ENCODE peak calls at places on chromosomes 12 and 14, in four cellular contexts. G, D, X and O are unnamed samples.

GRCh38 chr12:6772331-6772695 is at the start of gene LAG3:
- DNase-seq in G (no peak), D (no peak), X (peak), O (no peak)

GRCh38 chr14:26963696-26964095 is 365.9 kb upstream of the NOVA1 start:
- DNase-seq in G (no peak), D (peak), X (peak), O (no peak)

GRCh38 chr14:92880851-92881250 is 42.1 kb upstream of the CHGA start:
- DNase-seq in G (peak), D (peak), X (no peak), O (no peak)

GRCh38 chr12:104138747-104139186 is 757 bp upstream of the NFYB start:
- DNase-seq in G (no peak), D (no peak), X (peak), O (no peak)

GRCh38 chr12:104219908-104220404 is 4.4 kb downstream of the TXNRD1 start:
- DNase-seq in G (peak), D (peak), X (no peak), O (no peak)

GRCh38 chr14:95265106-95266094 is 54.3 kb downstream of the CLMN start:
- DNase-seq in G (peak), D (peak), X (peak), O (no peak)

GRCh38 chr12:123076604-123077297 is 74.1 kb downstream of the PITPNM2 start:
- DNase-seq in G (peak), D (no peak), X (no peak), O (no peak)

GRCh38 chr12:3315201-3315661 is 175.8 kb upstream of the PRMT8 start:
- DNase-seq in G (peak), D (peak), X (peak), O (no peak)

GRCh38 chr14:66724996-66725395 is 217.0 kb downstream of the GPHN start:
- DNase-seq in G (no peak), D (no peak), X (no peak), O (no peak)

GRCh38 chr12:114975974-114976310 is 292.0 kb upstream of the TBX3 start:
- DNase-seq in G (no peak), D (no peak), X (no peak), O (no peak)

GRCh38 chr14:74141703-74142102 is 56.9 kb downstream of the LIN52 start:
- DNase-seq in G (no peak), D (no peak), X (no peak), O (no peak)

GRCh38 chr14:26548431-26548830 is 49.4 kb downstream of the NOVA1 start:
- DNase-seq in G (no peak), D (no peak), X (no peak), O (no peak)

GRCh38 chr12:53070901-53071492 is 8.2 kb downstream of the SPRYD3 start:
- DNase-seq in G (no peak), D (no peak), X (peak), O (peak)

GRCh38 chr12:40473979-40474378 is 218.3 kb upstream of the CNTN1 start:
- DNase-seq in G (no peak), D (no peak), X (no peak), O (no peak)

GRCh38 chr12:21934173-21934572 is 7.1 kb downstream of the ABCC9 start:
- DNase-seq in G (peak), D (peak), X (no peak), O (no peak)

GRCh38 chr14:95524706-95525512 is 8.5 kb upstream of the SYNE3 start:
- DNase-seq in G (peak), D (no peak), X (no peak), O (no peak)

GRCh38 chr14:61588419-61588901 is 106.9 kb upstream of the HIF1A start:
- DNase-seq in G (no peak), D (peak), X (no peak), O (peak)

GRCh38 chr12:26573212-26573909 is 259.6 kb downstream of the ITPR2 start:
- DNase-seq in G (no peak), D (no peak), X (no peak), O (no peak)

GRCh38 chr12:6868211-6869048 is 1.1 kb downstream of the TPI1 start:
- DNase-seq in G (no peak), D (no peak), X (no peak), O (no peak)

GRCh38 chr14:74841230-74842207 is 34.4 kb downstream of the PROX2 start:
- DNase-seq in G (no peak), D (no peak), X (no peak), O (no peak)

DNA sequence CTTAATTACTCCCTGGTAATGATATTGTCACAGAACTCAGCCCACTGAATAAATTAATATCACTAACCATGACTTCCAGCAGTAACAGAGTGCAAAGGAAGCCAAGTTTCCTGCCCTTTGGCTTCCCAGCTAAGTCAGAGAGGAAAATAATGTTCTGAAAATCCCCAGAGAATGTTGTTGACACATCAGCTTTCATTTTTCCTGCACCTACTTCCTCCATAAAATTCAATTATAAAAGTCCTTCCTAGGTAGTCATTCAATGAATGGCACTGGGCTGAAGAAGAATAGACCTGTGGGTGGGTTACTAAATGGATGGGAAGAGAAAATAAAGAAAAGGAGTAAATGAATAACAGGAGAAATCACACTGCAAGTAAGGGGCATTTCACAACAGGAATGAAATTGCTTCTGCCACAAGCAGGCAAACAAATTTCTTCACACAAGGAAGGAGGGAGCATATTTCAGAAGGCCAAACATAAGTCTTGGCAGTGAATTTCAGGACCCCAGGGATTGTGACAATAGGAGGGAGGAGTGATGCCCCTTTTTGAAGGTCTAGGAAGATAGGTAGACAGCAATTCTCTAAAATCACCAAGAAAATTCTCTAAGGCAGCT is 73.2 kb upstream of the MDM1 start:
- DNase-seq in G (no peak), D (no peak), X (no peak), O (no peak)
- H3K27ac ChIP-seq in G (no peak), D (no peak), X (peak), O (no peak)

GRCh38 chr14:34655959-34656358 is 26.0 kb upstream of the SNX6 start:
- DNase-seq in G (no peak), D (no peak), X (no peak), O (no peak)

GRCh38 chr14:34662558-34663088 is 32.7 kb upstream of the SNX6 start:
- DNase-seq in G (peak), D (no peak), X (no peak), O (no peak)

GRCh38 chr14:34665785-34666425 is 36.0 kb upstream of the SNX6 start:
- DNase-seq in G (peak), D (peak), X (no peak), O (peak)

GRCh38 chr14:34660796-34661195 is 30.8 kb upstream of the SNX6 start:
- DNase-seq in G (no peak), D (no peak), X (no peak), O (no peak)
- H3K4me3 ChIP-seq in G (no peak), D (no peak), X (no peak), O (no peak)

GRCh38 chr12:9761407-9761736 is 671 bp upstream of the CD69 start:
- DNase-seq in G (no peak), D (peak), X (no peak), O (no peak)
- H3K27ac ChIP-seq in G (no peak), D (no peak), X (peak), O (no peak)

GRCh38 chr14:69132513-69133181 is 20.3 kb downstream of the DCAF5 start:
- DNase-seq in G (no peak), D (peak), X (no peak), O (no peak)

GRCh38 chr14:69135133-69135532 is 17.8 kb downstream of the DCAF5 start:
- DNase-seq in G (no peak), D (no peak), X (no peak), O (no peak)

GRCh38 chr14:69131176-69131575 is 21.7 kb downstream of the DCAF5 start:
- DNase-seq in G (no peak), D (no peak), X (no peak), O (no peak)

GRCh38 chr14:69133206-69134125 is 19.5 kb downstream of the DCAF5 start:
- DNase-seq in G (peak), D (peak), X (no peak), O (no peak)

DNA sequence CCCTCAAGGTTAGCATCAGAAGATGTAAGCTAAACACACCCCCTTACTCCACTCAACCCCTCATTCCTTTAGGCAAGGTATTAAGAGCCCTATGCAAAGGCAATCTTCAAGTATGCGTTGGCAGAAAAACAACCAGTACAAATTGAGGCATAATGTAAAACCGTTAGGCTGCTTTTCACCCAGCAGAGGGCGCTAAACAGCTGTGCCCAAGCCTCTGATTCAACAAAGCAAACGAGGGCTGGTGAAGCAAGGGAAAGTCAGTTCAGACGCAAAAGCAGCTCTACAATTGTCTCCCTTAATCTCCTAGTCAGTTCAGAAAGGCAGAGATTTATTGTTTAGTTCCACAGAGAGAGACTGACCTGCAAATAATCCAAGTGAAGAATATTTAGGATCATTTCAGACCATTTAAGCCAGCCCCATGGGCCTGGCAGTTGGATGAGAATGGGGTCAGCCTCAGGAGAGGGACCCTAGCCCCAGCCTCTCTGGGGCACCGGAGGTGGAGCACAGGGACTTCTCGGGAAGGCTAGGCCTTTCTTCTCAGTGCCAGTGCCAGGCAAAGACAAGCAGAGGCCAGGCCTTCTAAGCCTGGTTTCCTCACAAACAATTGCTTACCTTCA is 23.5 kb downstream of the DCAF5 start:
- DNase-seq in G (peak), D (peak), X (peak), O (peak)
- H3K4me3 ChIP-seq in G (no peak), D (no peak), X (no peak), O (no peak)

DNA sequence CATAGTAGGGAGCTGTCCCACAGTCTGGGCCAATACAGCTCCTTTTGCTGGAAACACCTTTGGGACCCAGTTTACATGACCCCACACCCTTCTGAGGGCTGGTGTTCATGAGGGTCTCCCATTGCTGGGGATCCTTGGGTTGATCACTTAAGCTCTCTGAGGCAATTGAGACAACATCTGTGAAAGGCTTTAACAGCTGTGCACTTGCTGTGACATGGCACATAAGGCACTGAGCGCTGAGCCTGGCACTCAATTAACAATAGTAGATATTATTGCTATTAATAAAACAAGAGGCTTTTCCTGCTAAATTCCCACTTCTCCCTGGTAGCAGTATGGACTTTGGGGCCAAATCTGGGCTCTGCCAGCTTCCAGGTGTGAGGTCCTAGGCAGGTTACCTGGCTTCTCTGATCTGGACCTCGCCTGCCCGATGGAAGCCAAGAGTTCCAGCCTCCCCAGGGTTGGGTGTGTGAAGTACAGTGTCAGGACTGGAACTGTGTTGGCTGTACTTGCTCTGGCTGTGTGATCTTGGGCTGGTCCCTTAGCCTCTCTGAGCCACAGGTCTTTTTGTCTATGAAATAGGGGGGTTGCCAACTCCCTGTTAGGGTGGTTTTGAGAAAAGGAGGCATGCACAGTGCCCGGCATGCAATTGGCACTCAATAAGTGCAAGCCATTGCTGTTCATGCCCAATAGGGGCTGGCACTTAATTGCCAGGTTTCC is 3.1 kb downstream of the SH2B3 start:
- DNase-seq in G (no peak), D (no peak), X (no peak), O (no peak)
- H3K27ac ChIP-seq in G (no peak), D (peak), X (peak), O (no peak)

GRCh38 chr14:64550539-64551333 is 975 bp downstream of the PPP1R36 start:
- DNase-seq in G (no peak), D (no peak), X (no peak), O (no peak)
- H3K4me3 ChIP-seq in G (no peak), D (no peak), X (no peak), O (no peak)

GRCh38 chr14:69631509-69631908 is 20.1 kb downstream of the SUSD6 start:
- DNase-seq in G (no peak), D (no peak), X (no peak), O (no peak)

GRCh38 chr14:69632752-69633151 is 21.4 kb downstream of the SUSD6 start:
- DNase-seq in G (no peak), D (no peak), X (no peak), O (no peak)

GRCh38 chr14:69633238-69633637 is 21.8 kb downstream of the SUSD6 start:
- DNase-seq in G (no peak), D (no peak), X (no peak), O (no peak)

GRCh38 chr14:69629225-69630127 is 18.1 kb downstream of the SUSD6 start:
- DNase-seq in G (no peak), D (no peak), X (no peak), O (no peak)

DNA sequence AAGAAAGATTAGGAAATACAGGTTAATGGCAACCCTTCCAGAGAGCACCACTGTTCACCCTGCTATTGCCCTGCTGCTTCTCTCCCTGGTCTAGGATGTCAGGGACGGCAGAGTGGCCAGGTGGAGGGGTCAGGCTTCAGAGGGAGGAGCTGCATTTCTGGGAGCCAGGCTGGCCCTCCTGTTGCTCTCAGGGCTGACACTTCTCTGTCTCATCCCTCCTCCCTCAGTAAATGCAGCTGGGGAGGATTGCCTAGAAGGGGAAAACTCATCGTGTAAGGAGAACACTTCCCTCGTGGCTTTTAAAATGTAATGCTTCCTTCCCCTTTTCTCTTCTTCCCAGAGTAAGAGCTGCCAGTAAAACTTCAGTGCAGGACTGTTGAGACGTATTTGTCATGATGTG is 20.8 kb downstream of the SUSD6 start:
- DNase-seq in G (no peak), D (no peak), X (no peak), O (no peak)
- H3K27ac ChIP-seq in G (no peak), D (no peak), X (no peak), O (no peak)